ENCODE peak calls at places on chromosomes 3 and 15, in six cellular contexts. One of them, this sample, is unnamed.

GRCh38 chr15:40633178-40633577 is 39.1 kb downstream of the KNL1 start:
- DNase-seq in tibial nerve: no peak
- DNase-seq in NB4: no peak
- DNase-seq in A549: peak; percentile 13
- DNase-seq in esophagus muscularis mucosa: no peak
- DNase-seq in body of pancreas: no peak
- DNase-seq in this sample: no peak

GRCh38 chr3:158565076-158565475 is 5.9 kb upstream of the MLF1 start:
- DNase-seq in tibial nerve: no peak
- DNase-seq in NB4: no peak
- DNase-seq in A549: no peak
- DNase-seq in esophagus muscularis mucosa: no peak
- DNase-seq in body of pancreas: no peak
- DNase-seq in this sample: no peak

GRCh38 chr15:98554272-98555172 is 93.8 kb upstream of the IGF1R start:
- DNase-seq in tibial nerve: no peak
- DNase-seq in NB4: no peak
- DNase-seq in A549: no peak
- DNase-seq in esophagus muscularis mucosa: no peak
- DNase-seq in body of pancreas: peak; percentile 83
- DNase-seq in this sample: no peak

GRCh38 chr3:36648241-36649034 is 115.9 kb downstream of the DCLK3 start:
- DNase-seq in tibial nerve: no peak
- DNase-seq in NB4: no peak
- DNase-seq in A549: peak; percentile 76
- DNase-seq in esophagus muscularis mucosa: no peak
- DNase-seq in body of pancreas: no peak
- DNase-seq in this sample: no peak

GRCh38 chr3:43198791-43199644 is 87.3 kb upstream of the SNRK start:
- DNase-seq in tibial nerve: no peak
- DNase-seq in NB4: no peak
- DNase-seq in A549: no peak
- DNase-seq in esophagus muscularis mucosa: no peak
- DNase-seq in body of pancreas: no peak
- DNase-seq in this sample: no peak

GRCh38 chr3:10283638-10284037 is 9.1 kb downstream of the GHRL start:
- DNase-seq in tibial nerve: no peak
- DNase-seq in NB4: no peak
- DNase-seq in A549: no peak
- DNase-seq in esophagus muscularis mucosa: no peak
- DNase-seq in body of pancreas: peak; percentile 88
- DNase-seq in this sample: peak; percentile 70

GRCh38 chr3:142501004-142501926 is 53.4 kb upstream of the XRN1 start:
- DNase-seq in tibial nerve: no peak
- DNase-seq in NB4: no peak
- DNase-seq in A549: peak; percentile 52
- DNase-seq in esophagus muscularis mucosa: no peak
- DNase-seq in body of pancreas: no peak
- DNase-seq in this sample: no peak

GRCh38 chr3:152149832-152150231 is 118.9 kb upstream of the MBNL1 start:
- DNase-seq in tibial nerve: no peak
- DNase-seq in NB4: no peak
- DNase-seq in A549: no peak
- DNase-seq in esophagus muscularis mucosa: no peak
- DNase-seq in body of pancreas: no peak
- DNase-seq in this sample: no peak

GRCh38 chr3:46276497-46277099 is 34.3 kb downstream of the CCR3 start:
- DNase-seq in tibial nerve: no peak
- DNase-seq in NB4: peak; percentile 73
- DNase-seq in A549: peak; percentile 18
- DNase-seq in esophagus muscularis mucosa: peak; percentile 91
- DNase-seq in body of pancreas: peak; percentile 54
- DNase-seq in this sample: peak; percentile 90

GRCh38 chr3:169289303-169289702 is 374.2 kb downstream of the MECOM start:
- DNase-seq in tibial nerve: no peak
- DNase-seq in NB4: no peak
- DNase-seq in A549: no peak
- DNase-seq in esophagus muscularis mucosa: no peak
- DNase-seq in body of pancreas: no peak
- DNase-seq in this sample: no peak
- TF ChIP-seq POLR2A in tibial nerve: no peak
- TF ChIP-seq POLR2A in NB4: no peak
- TF ChIP-seq POLR2A in A549: no peak
- TF ChIP-seq POLR2A in esophagus muscularis mucosa: no peak
- TF ChIP-seq POLR2A in body of pancreas: no peak
- TF ChIP-seq POLR2A in this sample: no peak

DNA sequence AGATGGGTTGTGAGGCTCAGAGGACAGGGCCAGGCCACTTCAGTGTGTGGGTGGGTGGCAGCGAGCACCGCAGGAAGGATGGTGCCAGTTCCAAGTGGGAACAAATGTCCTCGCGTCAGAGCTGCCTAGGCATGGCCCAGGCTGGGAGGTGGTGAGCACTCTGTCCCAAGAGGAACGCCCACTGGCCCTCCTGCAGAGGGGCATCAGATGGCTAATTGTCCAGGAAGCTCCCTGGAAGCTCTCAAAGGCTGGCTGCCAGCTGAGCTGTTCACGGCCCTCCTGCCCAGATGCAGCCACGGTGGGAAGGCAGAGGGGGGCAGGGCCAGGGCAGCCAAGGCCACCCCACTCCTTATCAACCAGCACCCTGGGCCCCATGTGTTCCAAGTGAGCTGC is 55.2 kb downstream of the IQSEC1 start:
- DNase-seq in tibial nerve: no peak
- DNase-seq in NB4: no peak
- DNase-seq in A549: no peak
- DNase-seq in esophagus muscularis mucosa: no peak
- DNase-seq in body of pancreas: peak; percentile 41
- DNase-seq in this sample: no peak
- H3K4me3 ChIP-seq in tibial nerve: no peak overlapping the region
- H3K4me3 ChIP-seq in NB4: no peak overlapping the region
- H3K4me3 ChIP-seq in A549: no peak overlapping the region
- H3K4me3 ChIP-seq in esophagus muscularis mucosa: no peak overlapping the region
- H3K4me3 ChIP-seq in body of pancreas: no peak overlapping the region
- H3K4me3 ChIP-seq in this sample: no peak overlapping the region

GRCh38 chr15:45637552-45638033 is 2.8 kb downstream of the SQOR start:
- DNase-seq in tibial nerve: no peak
- DNase-seq in NB4: peak; percentile 92
- DNase-seq in A549: peak; percentile 77
- DNase-seq in esophagus muscularis mucosa: no peak
- DNase-seq in body of pancreas: peak; percentile 76
- DNase-seq in this sample: peak; percentile 89

GRCh38 chr15:45635763-45636292 is 999 bp downstream of the SQOR start:
- DNase-seq in tibial nerve: no peak
- DNase-seq in NB4: no peak
- DNase-seq in A549: no peak
- DNase-seq in esophagus muscularis mucosa: no peak
- DNase-seq in body of pancreas: no peak
- DNase-seq in this sample: peak; percentile 74

GRCh38 chr15:45635191-45635638 is 386 bp downstream of the SQOR start:
- DNase-seq in tibial nerve: peak; percentile 38
- DNase-seq in NB4: peak; percentile 78
- DNase-seq in A549: peak; percentile 59
- DNase-seq in esophagus muscularis mucosa: peak; percentile 95
- DNase-seq in body of pancreas: peak; percentile 77
- DNase-seq in this sample: peak; percentile 94

GRCh38 chr15:45631831-45632230 is 3.0 kb upstream of the SQOR start:
- DNase-seq in tibial nerve: no peak
- DNase-seq in NB4: no peak
- DNase-seq in A549: no peak
- DNase-seq in esophagus muscularis mucosa: no peak
- DNase-seq in body of pancreas: no peak
- DNase-seq in this sample: no peak

GRCh38 chr15:45634442-45635190 is at the start of gene SQOR:
- DNase-seq in tibial nerve: peak; percentile 68
- DNase-seq in NB4: peak; percentile 89
- DNase-seq in A549: peak; percentile 86
- DNase-seq in esophagus muscularis mucosa: peak; percentile 96
- DNase-seq in body of pancreas: peak; percentile 96
- DNase-seq in this sample: peak; percentile 98
- TF ChIP-seq POLR2A in tibial nerve: peak; percentile 74
- TF ChIP-seq POLR2A in NB4: peak; percentile 67
- TF ChIP-seq POLR2A in A549: peak; percentile 49
- TF ChIP-seq POLR2A in esophagus muscularis mucosa: peak; percentile 66
- TF ChIP-seq POLR2A in body of pancreas: peak; percentile 95
- TF ChIP-seq POLR2A in this sample: no peak

DNA sequence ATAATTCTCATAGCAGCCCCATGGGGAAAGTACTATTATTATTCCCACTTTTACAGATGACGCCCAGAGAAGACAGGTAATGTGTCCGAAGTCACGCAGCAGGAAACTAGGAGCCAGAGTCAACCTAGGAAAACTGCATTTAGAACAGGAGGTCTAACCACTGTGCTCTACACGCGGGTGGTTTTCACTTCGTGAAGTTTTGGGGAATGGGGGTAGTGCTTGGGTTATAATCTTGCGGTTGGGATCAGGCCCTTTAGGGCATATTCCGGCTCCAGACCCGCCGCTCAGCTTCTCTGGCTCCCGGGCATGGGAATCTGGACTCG is 5.2 kb downstream of the TPM1 start:
- DNase-seq in tibial nerve: no peak
- DNase-seq in NB4: no peak
- DNase-seq in A549: no peak
- DNase-seq in esophagus muscularis mucosa: no peak
- DNase-seq in body of pancreas: no peak
- DNase-seq in this sample: no peak
- H3K4me3 ChIP-seq in tibial nerve: peak overlapping the region; percentile 90
- H3K4me3 ChIP-seq in NB4: peak overlapping the region; percentile 62
- H3K4me3 ChIP-seq in A549: peak overlapping the region; percentile 87
- H3K4me3 ChIP-seq in esophagus muscularis mucosa: peak overlapping the region; percentile 77
- H3K4me3 ChIP-seq in body of pancreas: peak overlapping the region; percentile 88
- H3K4me3 ChIP-seq in this sample: peak overlapping the region; percentile 68

GRCh38 chr15:65530318-65531111 is at the start of gene HACD3:
- DNase-seq in tibial nerve: peak; percentile 64
- DNase-seq in NB4: peak; percentile 92
- DNase-seq in A549: peak; percentile 90
- DNase-seq in esophagus muscularis mucosa: peak; percentile 93
- DNase-seq in body of pancreas: peak; percentile 83
- DNase-seq in this sample: peak; percentile 61
- TF ChIP-seq POLR2A in tibial nerve: peak; percentile 17
- TF ChIP-seq POLR2A in NB4: peak; percentile 93
- TF ChIP-seq POLR2A in A549: peak; percentile 89
- TF ChIP-seq POLR2A in esophagus muscularis mucosa: no peak
- TF ChIP-seq POLR2A in body of pancreas: peak; percentile 59
- TF ChIP-seq POLR2A in this sample: no peak

This sample was measured in lower leg skin.